ENCODE peak calls at places on chromosomes 7 and 10, in eight cellular contexts. L is amygdala, C is ELF-1, F is NCI-H1105, N is HuH-7, P is amniotic epithelial cell, O is GM23338, U is RCC 7860. G is an unnamed sample.

GRCh38 chr7:90595341-90595800 is 750 bp upstream of the CDK14 start:
- DNase-seq in L (no peak), C (peak; percentile 18), F (no peak), N (no peak), P (peak; percentile 34), O (peak; percentile 39), U (no peak), G (no peak)

GRCh38 chr10:87991946-87992345 is 128.5 kb downstream of the PTEN start:
- DNase-seq in L (no peak), C (no peak), F (no peak), N (no peak), P (peak; percentile 27), O (no peak), U (no peak), G (no peak)

GRCh38 chr10:115948415-115948814 is 324.6 kb downstream of the GFRA1 start:
- DNase-seq in L (no peak), C (no peak), F (no peak), N (no peak), P (peak; percentile 16), O (peak; percentile 65), U (peak; percentile 35), G (no peak)

GRCh38 chr7:89837515-89837914 is 316.8 kb upstream of the STEAP1 start:
- DNase-seq in L (no peak), C (no peak), F (no peak), N (no peak), P (no peak), O (no peak), U (no peak), G (no peak)

GRCh38 chr10:60942604-60943269 is 1.2 kb downstream of the RHOBTB1 start:
- DNase-seq in L (no peak), C (no peak), F (no peak), N (no peak), P (peak; percentile 52), O (peak; percentile 25), U (no peak), G (peak; percentile 76)

GRCh38 chr10:24721254-24722106 is 2.2 kb downstream of the ARHGAP21 start:
- DNase-seq in L (no peak), C (peak; percentile 59), F (no peak), N (peak; percentile 35), P (no peak), O (peak; percentile 59), U (no peak), G (peak; percentile 35)

GRCh38 chr10:7258948-7259523 is 151.8 kb downstream of the SFMBT2 start:
- DNase-seq in L (no peak), C (no peak), F (no peak), N (no peak), P (peak; percentile 28), O (no peak), U (no peak), G (no peak)

GRCh38 chr10:122348512-122348911 is 26.0 kb upstream of the PLEKHA1 start:
- DNase-seq in L (no peak), C (no peak), F (peak; percentile 43), N (no peak), P (no peak), O (no peak), U (peak; percentile 90), G (no peak)

GRCh38 chr7:93750986-93751385 is 139.6 kb downstream of the TFPI2 start:
- DNase-seq in L (no peak), C (no peak), F (no peak), N (no peak), P (no peak), O (no peak), U (no peak), G (no peak)

GRCh38 chr7:27066148-27066547 is 29.7 kb downstream of the HOXA1 start:
- DNase-seq in L (no peak), C (no peak), F (no peak), N (no peak), P (peak; percentile 80), O (no peak), U (peak; percentile 87), G (no peak)

GRCh38 chr10:24882047-24882698 is 70.2 kb downstream of the PRTFDC1 start:
- DNase-seq in L (no peak), C (no peak), F (no peak), N (no peak), P (peak; percentile 69), O (no peak), U (no peak), G (no peak)

GRCh38 chr10:127991543-127992255 is 84.8 kb downstream of the PTPRE start:
- DNase-seq in L (no peak), C (no peak), F (no peak), N (no peak), P (no peak), O (no peak), U (no peak), G (no peak)

GRCh38 chr7:44144968-44145418 is 3.9 kb upstream of the MYL7 start:
- DNase-seq in L (no peak), C (no peak), F (no peak), N (no peak), P (no peak), O (no peak), U (no peak), G (no peak)

GRCh38 chr7:14698239-14698638 is 204.3 kb downstream of the DGKB start:
- DNase-seq in L (no peak), C (no peak), F (no peak), N (no peak), P (no peak), O (no peak), U (no peak), G (no peak)

GRCh38 chr10:15419279-15419874 is 48.3 kb upstream of the FAM171A1 start:
- DNase-seq in L (no peak), C (peak; percentile 27), F (no peak), N (no peak), P (peak; percentile 27), O (peak; percentile 80), U (peak; percentile 17), G (peak; percentile 62)

GRCh38 chr7:18086165-18087030 is 58.8 kb upstream of the PRPS1L1 start:
- DNase-seq in L (no peak), C (peak; percentile 24), F (peak; percentile 66), N (peak; percentile 58), P (no peak), O (peak; percentile 59), U (no peak), G (peak; percentile 36)

GRCh38 chr7:77338260-77338659 is 77.9 kb downstream of the GSAP start:
- DNase-seq in L (no peak), C (no peak), F (no peak), N (no peak), P (no peak), O (no peak), U (no peak), G (no peak)

GRCh38 chr7:51242007-51242691 is 74.5 kb downstream of the COBL start:
- DNase-seq in L (no peak), C (no peak), F (no peak), N (no peak), P (no peak), O (no peak), U (no peak), G (no peak)

GRCh38 chr10:124185074-124185473 is 91.7 kb upstream of the CHST15 start:
- DNase-seq in L (no peak), C (no peak), F (no peak), N (no peak), P (no peak), O (no peak), U (no peak), G (no peak)

GRCh38 chr10:100065084-100065660 is 16.5 kb downstream of the CPN1 start:
- DNase-seq in L (no peak), C (no peak), F (no peak), N (no peak), P (no peak), O (peak; percentile 69), U (no peak), G (peak; percentile 28)

GRCh38 chr7:28177836-28178235 is 2.8 kb downstream of the JAZF1 start:
- DNase-seq in L (no peak), C (no peak), F (no peak), N (no peak), P (no peak), O (no peak), U (no peak), G (no peak)

GRCh38 chr7:90621130-90621891 is 25.2 kb downstream of the CDK14 start:
- DNase-seq in L (no peak), C (no peak), F (no peak), N (no peak), P (peak; percentile 21), O (no peak), U (no peak), G (no peak)

GRCh38 chr10:99560277-99561126 is 27.8 kb downstream of the NKX2-3 start:
- DNase-seq in L (peak; percentile 2), C (peak; percentile 64), F (no peak), N (peak; percentile 55), P (peak; percentile 53), O (peak; percentile 94), U (peak; percentile 45), G (peak; percentile 76)

GRCh38 chr7:1291040-1291689 is 58.5 kb downstream of the UNCX start:
- DNase-seq in L (no peak), C (no peak), F (peak; percentile 2), N (no peak), P (no peak), O (no peak), U (no peak), G (no peak)

GRCh38 chr7:140810830-140811556 is 113.7 kb downstream of the BRAF start:
- DNase-seq in L (peak; percentile 13), C (peak; percentile 73), F (peak; percentile 56), N (peak; percentile 61), P (peak; percentile 60), O (peak; percentile 87), U (peak; percentile 65), G (peak; percentile 80)